ENCODE peak calls at places on chromosomes 5 and 9, in six cellular contexts. M is lung, F is aorta, O is PC-3, E is right cardiac atrium, W is AG04450. S is an unnamed sample.

GRCh38 chr5:77957931-77958476 is 181.9 kb upstream of the TBCA start:
- DNase-seq in M (no peak), F (no peak), O (no peak), E (no peak), W (no peak), S (no peak)

GRCh38 chr9:79254900-79255651 is 316.7 kb upstream of the TLE4 start:
- DNase-seq in M (no peak), F (no peak), O (peak; percentile 29), E (no peak), W (peak; percentile 13), S (no peak)

GRCh38 chr9:72753261-72753893 is 199.5 kb downstream of the ALDH1A1 start:
- DNase-seq in M (no peak), F (no peak), O (peak; percentile 4), E (no peak), W (no peak), S (no peak)

GRCh38 chr5:37721447-37721871 is 118.4 kb downstream of the GDNF start:
- DNase-seq in M (no peak), F (no peak), O (no peak), E (no peak), W (no peak), S (no peak)

GRCh38 chr5:141413540-141414069 is 818 bp downstream of the PCDHGA10 start:
- DNase-seq in M (no peak), F (no peak), O (no peak), E (no peak), W (no peak), S (no peak)

GRCh38 chr9:111961011-111961410 is 64.4 kb downstream of the UGCG start:
- DNase-seq in M (no peak), F (no peak), O (peak; percentile 28), E (no peak), W (no peak), S (no peak)

GRCh38 chr5:115767424-115767823 is 49.0 kb downstream of the CDO1 start:
- DNase-seq in M (no peak), F (no peak), O (no peak), E (no peak), W (no peak), S (no peak)

GRCh38 chr9:68955281-68955680 is 58.6 kb downstream of the PRKACG start:
- DNase-seq in M (no peak), F (no peak), O (no peak), E (no peak), W (no peak), S (no peak)

GRCh38 chr5:84393969-84394368 is 9.3 kb upstream of the EDIL3 start:
- DNase-seq in M (no peak), F (peak; percentile 58), O (peak; percentile 89), E (peak; percentile 26), W (no peak), S (no peak)

GRCh38 chr5:59275170-59275536 is 618.4 kb downstream of the PDE4D start:
- DNase-seq in M (no peak), F (no peak), O (no peak), E (no peak), W (no peak), S (no peak)

GRCh38 chr5:56649569-56649968 is 165.8 kb upstream of the MAP3K1 start:
- DNase-seq in M (no peak), F (no peak), O (no peak), E (no peak), W (no peak), S (no peak)

GRCh38 chr5:9339206-9339818 is 206.6 kb downstream of the SEMA5A start:
- DNase-seq in M (no peak), F (no peak), O (peak; percentile 55), E (no peak), W (no peak), S (no peak)

GRCh38 chr9:132698989-132699388 is 28.7 kb downstream of the GTF3C4 start:
- DNase-seq in M (peak; percentile 74), F (no peak), O (no peak), E (no peak), W (no peak), S (no peak)

GRCh38 chr5:36875051-36875788 is 1.3 kb upstream of the NIPBL start:
- DNase-seq in M (no peak), F (peak; percentile 69), O (peak; percentile 57), E (peak; percentile 81), W (no peak), S (peak; percentile 51)

GRCh38 chr9:27836661-27837401 is 263.6 kb upstream of the C9orf72 start:
- DNase-seq in M (no peak), F (no peak), O (no peak), E (no peak), W (no peak), S (no peak)

GRCh38 chr5:88885043-88885442 is 2.1 kb upstream of the MEF2C start:
- DNase-seq in M (no peak), F (no peak), O (no peak), E (no peak), W (no peak), S (no peak)

GRCh38 chr5:39148983-39149534 is 70.3 kb downstream of the FYB1 start:
- DNase-seq in M (no peak), F (no peak), O (peak; percentile 74), E (no peak), W (no peak), S (no peak)

GRCh38 chr5:44046581-44047327 is 342.5 kb downstream of the FGF10 start:
- DNase-seq in M (no peak), F (no peak), O (no peak), E (peak; percentile 45), W (no peak), S (no peak)

GRCh38 chr9:76519027-76519835 is 60.2 kb downstream of the GCNT1 start:
- DNase-seq in M (no peak), F (no peak), O (peak; percentile 19), E (no peak), W (no peak), S (no peak)

GRCh38 chr5:147961208-147961749 is 54.9 kb upstream of the C5orf46 start:
- DNase-seq in M (no peak), F (no peak), O (no peak), E (no peak), W (no peak), S (no peak)

GRCh38 chr9:121958530-121958929 is 134.6 kb downstream of the TTLL11 start:
- DNase-seq in M (no peak), F (no peak), O (peak; percentile 73), E (no peak), W (no peak), S (no peak)

GRCh38 chr9:122118343-122119165 is 25.4 kb upstream of the TTLL11 start:
- DNase-seq in M (no peak), F (no peak), O (no peak), E (no peak), W (no peak), S (no peak)

GRCh38 chr9:130196643-130197042 is 24.4 kb downstream of the NCS1 start:
- DNase-seq in M (no peak), F (no peak), O (no peak), E (peak; percentile 75), W (no peak), S (no peak)

GRCh38 chr5:126847318-126848221 is 70.6 kb downstream of the LMNB1 start:
- DNase-seq in M (no peak), F (no peak), O (no peak), E (peak; percentile 76), W (no peak), S (no peak)

GRCh38 chr5:61467766-61468482 is 135.9 kb downstream of the ZSWIM6 start:
- DNase-seq in M (no peak), F (no peak), O (peak; percentile 43), E (no peak), W (no peak), S (no peak)

GRCh38 chr9:134375011-134375390 is 48.7 kb downstream of the RXRA start:
- DNase-seq in M (no peak), F (peak; percentile 74), O (no peak), E (peak; percentile 90), W (no peak), S (no peak)

GRCh38 chr5:151094861-151095260 is 14.0 kb upstream of the TNIP1 start:
- DNase-seq in M (no peak), F (no peak), O (no peak), E (peak; percentile 53), W (no peak), S (no peak)

GRCh38 chr9:116767219-116767618 is 80.1 kb downstream of the TRIM32 start:
- DNase-seq in M (no peak), F (no peak), O (no peak), E (no peak), W (no peak), S (no peak)

GRCh38 chr5:94102849-94103248 is 361.4 kb upstream of the POU5F2 start:
- DNase-seq in M (no peak), F (no peak), O (no peak), E (no peak), W (no peak), S (no peak)

GRCh38 chr9:130912932-130913598 is 16.5 kb upstream of the QRFP start:
- DNase-seq in M (no peak), F (peak; percentile 72), O (peak; percentile 75), E (peak; percentile 77), W (no peak), S (no peak)

GRCh38 chr9:127166651-127167524 is 44.5 kb upstream of the ANGPTL2 start:
- DNase-seq in M (no peak), F (no peak), O (peak; percentile 75), E (no peak), W (no peak), S (no peak)

GRCh38 chr5:107092695-107093094 is 578.0 kb downstream of the EFNA5 start:
- DNase-seq in M (no peak), F (no peak), O (peak; percentile 59), E (no peak), W (no peak), S (no peak)
- H3K27ac ChIP-seq in M (no peak overlapping the region), F (no peak overlapping the region), O (no peak overlapping the region), E (no peak overlapping the region), W (no peak overlapping the region), S (no peak overlapping the region)

GRCh38 chr5:177493795-177494355 is 3.5 kb downstream of the PDLIM7 start:
- DNase-seq in M (no peak), F (no peak), O (no peak), E (no peak), W (no peak), S (no peak)

GRCh38 chr5:177495243-177496060 is 2.0 kb downstream of the PDLIM7 start:
- DNase-seq in M (no peak), F (peak; percentile 94), O (peak; percentile 31), E (peak; percentile 89), W (peak; percentile 85), S (no peak)

GRCh38 chr5:177492841-177493240 is 4.6 kb downstream of the PDLIM7 start:
- DNase-seq in M (no peak), F (no peak), O (no peak), E (no peak), W (no peak), S (no peak)

GRCh38 chr5:177496111-177497010 is 1.0 kb downstream of the PDLIM7 start:
- DNase-seq in M (peak; percentile 55), F (peak; percentile 94), O (peak; percentile 90), E (peak; percentile 92), W (peak; percentile 92), S (no peak)

GRCh38 chr5:177494356-177495195 is 2.8 kb downstream of the PDLIM7 start:
- DNase-seq in M (peak; percentile 65), F (peak; percentile 94), O (peak; percentile 90), E (peak; percentile 89), W (peak; percentile 85), S (no peak)
- H3K4me3 ChIP-seq in M (no peak overlapping the region), F (no peak overlapping the region), O (peak overlapping the region; percentile 76), E (no peak overlapping the region), W (peak overlapping the region; percentile 95), S (no peak overlapping the region)

GRCh38 chr5:179886190-179886589 is 21.5 kb downstream of the TBC1D9B start:
- DNase-seq in M (no peak), F (no peak), O (no peak), E (no peak), W (no peak), S (no peak)
- H3K9me3 ChIP-seq in M (peaks cover 8% of the 10 kb centered on the region), F (no peaks in the 10 kb centered on the region), O (no peaks in the 10 kb centered on the region), E (no peaks in the 10 kb centered on the region), W (peaks cover 25% of the 10 kb centered on the region), S (peaks cover 13% of the 10 kb centered on the region)

GRCh38 chr5:107254214-107254901 is 416.4 kb downstream of the EFNA5 start:
- DNase-seq in M (no peak), F (no peak), O (no peak), E (no peak), W (no peak), S (no peak)
- H3K27ac ChIP-seq in M (no peak overlapping the region), F (peak overlapping the region; percentile 21), O (no peak overlapping the region), E (no peak overlapping the region), W (no peak overlapping the region), S (no peak overlapping the region)